ENCODE peak calls at places on chromosomes 16 and 17, in five cellular contexts. One of them, this sample, is unnamed.

GRCh38 chr17:45951941-45952340 is 47.1 kb upstream of the STH start:
- DNase-seq in CD4-positive, alpha-beta T cell: no peak
- DNase-seq in fibroblast of lung: no peak
- DNase-seq in RWPE2: no peak
- DNase-seq in MCF 10A: no peak
- DNase-seq in this sample: no peak

GRCh38 chr17:82838386-82839063 is 1.3 kb downstream of the ZNF750 start:
- DNase-seq in MCF 10A: peak
- DNase-seq in fibroblast of lung: no peak
- DNase-seq in CD4-positive, alpha-beta T cell: no peak
- DNase-seq in RWPE2: peak
- DNase-seq in this sample: peak

GRCh38 chr16:74774223-74775139 is at the start of gene FA2H:
- DNase-seq in RWPE2: peak
- DNase-seq in CD4-positive, alpha-beta T cell: peak
- DNase-seq in fibroblast of lung: peak
- DNase-seq in MCF 10A: peak
- DNase-seq in this sample: peak

GRCh38 chr17:46814446-46814845 is 4.0 kb downstream of the WNT3 start:
- DNase-seq in RWPE2: no peak
- DNase-seq in fibroblast of lung: no peak
- DNase-seq in MCF 10A: no peak
- DNase-seq in CD4-positive, alpha-beta T cell: no peak
- DNase-seq in this sample: no peak

GRCh38 chr16:11233727-11234376 is 22.2 kb downstream of the SOCS1 start:
- DNase-seq in RWPE2: no peak
- DNase-seq in MCF 10A: no peak
- DNase-seq in fibroblast of lung: no peak
- DNase-seq in CD4-positive, alpha-beta T cell: peak
- DNase-seq in this sample: no peak

GRCh38 chr17:7313890-7314718 is 1.1 kb downstream of the GPS2 start:
- DNase-seq in RWPE2: no peak
- DNase-seq in CD4-positive, alpha-beta T cell: no peak
- DNase-seq in fibroblast of lung: no peak
- DNase-seq in MCF 10A: no peak
- DNase-seq in this sample: peak

GRCh38 chr17:65074778-65075250 is 18.3 kb upstream of the GNA13 start:
- DNase-seq in RWPE2: peak
- DNase-seq in CD4-positive, alpha-beta T cell: no peak
- DNase-seq in MCF 10A: no peak
- DNase-seq in fibroblast of lung: no peak
- DNase-seq in this sample: peak

GRCh38 chr17:47287639-47288038 is 34.0 kb downstream of the ITGB3 start:
- DNase-seq in fibroblast of lung: no peak
- DNase-seq in MCF 10A: no peak
- DNase-seq in CD4-positive, alpha-beta T cell: no peak
- DNase-seq in RWPE2: no peak
- DNase-seq in this sample: no peak

GRCh38 chr16:67482260-67482924 is 955 bp downstream of the AGRP start:
- DNase-seq in MCF 10A: no peak
- DNase-seq in fibroblast of lung: no peak
- DNase-seq in RWPE2: no peak
- DNase-seq in CD4-positive, alpha-beta T cell: no peak
- DNase-seq in this sample: no peak

GRCh38 chr16:49799172-49799571 is 56.7 kb downstream of the ZNF423 start:
- DNase-seq in MCF 10A: no peak
- DNase-seq in CD4-positive, alpha-beta T cell: no peak
- DNase-seq in RWPE2: no peak
- DNase-seq in fibroblast of lung: peak
- DNase-seq in this sample: no peak

GRCh38 chr17:62119373-62119772 is 54.3 kb upstream of the MED13 start:
- DNase-seq in RWPE2: no peak
- DNase-seq in fibroblast of lung: no peak
- DNase-seq in MCF 10A: no peak
- DNase-seq in CD4-positive, alpha-beta T cell: no peak
- DNase-seq in this sample: no peak

GRCh38 chr16:49590166-49590871 is 216.7 kb downstream of the C16orf78 start:
- DNase-seq in fibroblast of lung: no peak
- DNase-seq in CD4-positive, alpha-beta T cell: no peak
- DNase-seq in MCF 10A: no peak
- DNase-seq in RWPE2: peak
- DNase-seq in this sample: no peak

GRCh38 chr17:27544350-27545131 is 86.4 kb upstream of the LGALS9 start:
- DNase-seq in CD4-positive, alpha-beta T cell: no peak
- DNase-seq in RWPE2: no peak
- DNase-seq in fibroblast of lung: peak
- DNase-seq in MCF 10A: peak
- DNase-seq in this sample: no peak

GRCh38 chr16:55433030-55433429 is 46.0 kb upstream of the MMP2 start:
- DNase-seq in RWPE2: no peak
- DNase-seq in fibroblast of lung: no peak
- DNase-seq in CD4-positive, alpha-beta T cell: no peak
- DNase-seq in MCF 10A: no peak
- DNase-seq in this sample: no peak

GRCh38 chr17:29046440-29046839 is 3.5 kb downstream of the PIPOX start:
- DNase-seq in fibroblast of lung: no peak
- DNase-seq in MCF 10A: no peak
- DNase-seq in RWPE2: no peak
- DNase-seq in CD4-positive, alpha-beta T cell: no peak
- DNase-seq in this sample: no peak
- TF ChIP-seq CTCF in fibroblast of lung: no peak
- TF ChIP-seq CTCF in MCF 10A: no peak
- TF ChIP-seq CTCF in RWPE2: no peak
- TF ChIP-seq CTCF in CD4-positive, alpha-beta T cell: no peak
- TF ChIP-seq CTCF in this sample: no peak

GRCh38 chr17:50117202-50118040 is 12.5 kb downstream of the SAMD14 start:
- DNase-seq in CD4-positive, alpha-beta T cell: peak
- DNase-seq in fibroblast of lung: peak
- DNase-seq in MCF 10A: no peak
- DNase-seq in RWPE2: no peak
- DNase-seq in this sample: peak
- TF ChIP-seq CTCF in CD4-positive, alpha-beta T cell: peak
- TF ChIP-seq CTCF in fibroblast of lung: peak
- TF ChIP-seq CTCF in MCF 10A: peak
- TF ChIP-seq CTCF in RWPE2: peak
- TF ChIP-seq CTCF in this sample: peak

GRCh38 chr17:39027037-39027436 is 59.8 kb upstream of the FBXO47 start:
- DNase-seq in MCF 10A: peak
- DNase-seq in CD4-positive, alpha-beta T cell: peak
- DNase-seq in RWPE2: no peak
- DNase-seq in fibroblast of lung: peak
- DNase-seq in this sample: peak
- TF ChIP-seq CTCF in MCF 10A: no peak
- TF ChIP-seq CTCF in CD4-positive, alpha-beta T cell: no peak
- TF ChIP-seq CTCF in RWPE2: no peak
- TF ChIP-seq CTCF in fibroblast of lung: no peak
- TF ChIP-seq CTCF in this sample: no peak

GRCh38 chr17:14781123-14781522 is 480.2 kb downstream of the HS3ST3B1 start:
- DNase-seq in CD4-positive, alpha-beta T cell: no peak
- DNase-seq in fibroblast of lung: no peak
- DNase-seq in MCF 10A: no peak
- DNase-seq in RWPE2: no peak
- DNase-seq in this sample: no peak

GRCh38 chr17:14780116-14780515 is 479.2 kb downstream of the HS3ST3B1 start:
- DNase-seq in fibroblast of lung: no peak
- DNase-seq in RWPE2: no peak
- DNase-seq in CD4-positive, alpha-beta T cell: no peak
- DNase-seq in MCF 10A: no peak
- DNase-seq in this sample: no peak

GRCh38 chr17:14779236-14779635 is 478.4 kb downstream of the HS3ST3B1 start:
- DNase-seq in CD4-positive, alpha-beta T cell: no peak
- DNase-seq in RWPE2: no peak
- DNase-seq in fibroblast of lung: no peak
- DNase-seq in MCF 10A: no peak
- DNase-seq in this sample: no peak

GRCh38 chr17:14790518-14790917 is 474.6 kb downstream of the PMP22 start:
- DNase-seq in RWPE2: no peak
- DNase-seq in MCF 10A: no peak
- DNase-seq in CD4-positive, alpha-beta T cell: no peak
- DNase-seq in fibroblast of lung: no peak
- DNase-seq in this sample: no peak

DNA sequence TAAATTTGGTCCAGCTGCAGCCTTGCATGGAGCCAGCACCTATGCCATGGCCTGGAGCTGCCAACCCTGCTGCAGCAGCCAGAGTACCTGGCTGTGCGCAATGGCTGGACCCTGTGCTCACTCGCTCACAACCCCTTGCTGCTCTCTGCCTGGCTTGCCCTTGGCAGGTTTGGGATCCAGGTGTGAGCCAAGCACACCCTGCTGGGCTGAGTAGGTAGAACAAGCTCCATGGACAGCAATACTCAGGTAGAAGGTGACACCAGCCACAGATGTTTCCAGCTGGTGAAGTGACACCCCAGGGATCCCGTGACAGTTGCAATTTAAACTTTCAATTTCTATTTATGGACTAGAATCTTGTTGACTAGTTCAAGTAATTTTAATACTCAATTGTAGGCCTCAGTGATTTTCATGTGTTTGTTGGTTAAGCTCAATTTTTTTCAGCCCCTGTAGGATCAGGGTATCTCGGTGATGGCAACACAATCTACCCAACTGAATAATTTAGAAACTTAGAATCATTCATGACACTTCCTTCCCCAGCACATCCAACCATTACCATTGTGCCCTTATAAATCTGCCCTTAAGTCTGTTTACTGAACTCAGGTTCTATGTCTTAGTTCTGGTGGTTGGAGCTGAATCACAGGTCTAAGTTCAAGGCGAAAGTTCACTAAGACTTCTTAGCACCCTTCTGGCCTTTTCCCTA is 480.0 kb downstream of the PMP22 start:
- DNase-seq in RWPE2: no peak
- DNase-seq in CD4-positive, alpha-beta T cell: peak
- DNase-seq in MCF 10A: peak
- DNase-seq in fibroblast of lung: no peak
- DNase-seq in this sample: no peak
- TF ChIP-seq CTCF in RWPE2: peak
- TF ChIP-seq CTCF in CD4-positive, alpha-beta T cell: peak
- TF ChIP-seq CTCF in MCF 10A: peak
- TF ChIP-seq CTCF in fibroblast of lung: no peak
- TF ChIP-seq CTCF in this sample: no peak

DNA sequence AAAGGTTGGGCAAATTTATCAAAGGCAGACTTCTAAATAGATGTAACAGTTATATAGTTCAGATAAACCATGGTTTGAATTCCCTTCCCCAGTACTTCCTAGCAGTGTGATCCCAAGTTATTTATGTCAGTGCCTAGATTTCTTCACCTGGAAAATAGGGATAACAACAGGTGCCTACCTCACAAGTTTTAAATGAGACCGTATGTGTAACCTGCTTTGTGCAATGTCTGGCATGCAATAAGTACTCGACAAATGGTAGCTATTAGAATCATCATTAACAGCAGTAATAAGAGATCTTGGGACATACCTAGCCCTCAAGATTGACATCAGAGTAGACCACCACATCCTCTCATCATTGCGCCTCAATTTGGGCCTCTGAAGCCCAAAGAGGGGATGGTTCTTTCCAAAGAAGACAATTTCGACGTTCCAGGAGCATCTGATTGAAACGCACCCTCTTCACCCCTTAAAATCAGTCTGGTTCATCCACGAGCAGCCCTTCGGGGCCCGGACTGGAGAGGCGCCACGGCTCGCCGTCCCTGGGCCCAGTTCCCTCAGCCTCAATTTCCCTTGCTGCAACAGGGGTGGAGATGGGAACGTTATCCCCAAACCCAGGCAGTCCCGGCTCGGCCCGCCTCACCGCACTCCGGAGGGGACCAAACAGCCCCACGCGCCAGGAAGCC is 541 bp downstream of the ACACA start:
- DNase-seq in CD4-positive, alpha-beta T cell: no peak
- DNase-seq in RWPE2: no peak
- DNase-seq in fibroblast of lung: peak
- DNase-seq in MCF 10A: peak
- DNase-seq in this sample: no peak
- TF ChIP-seq CTCF in CD4-positive, alpha-beta T cell: no peak
- TF ChIP-seq CTCF in RWPE2: no peak
- TF ChIP-seq CTCF in fibroblast of lung: no peak
- TF ChIP-seq CTCF in MCF 10A: no peak
- TF ChIP-seq CTCF in this sample: no peak

GRCh38 chr16:75580-76501 is 2.2 kb upstream of the MPG start:
- DNase-seq in RWPE2: no peak
- DNase-seq in CD4-positive, alpha-beta T cell: no peak
- DNase-seq in MCF 10A: peak
- DNase-seq in fibroblast of lung: peak
- DNase-seq in this sample: peak

GRCh38 chr16:76535-77272 is 1.3 kb upstream of the MPG start:
- DNase-seq in MCF 10A: peak
- DNase-seq in fibroblast of lung: peak
- DNase-seq in CD4-positive, alpha-beta T cell: no peak
- DNase-seq in RWPE2: no peak
- DNase-seq in this sample: peak

GRCh38 chr16:78444-79145 is 570 bp downstream of the MPG start:
- DNase-seq in fibroblast of lung: peak
- DNase-seq in MCF 10A: peak
- DNase-seq in RWPE2: no peak
- DNase-seq in CD4-positive, alpha-beta T cell: no peak
- DNase-seq in this sample: no peak

GRCh38 chr16:77807-78443 is at the start of gene MPG:
- DNase-seq in fibroblast of lung: peak
- DNase-seq in RWPE2: no peak
- DNase-seq in MCF 10A: peak
- DNase-seq in CD4-positive, alpha-beta T cell: peak
- DNase-seq in this sample: peak

GRCh38 chr16:77273-77806 is 685 bp upstream of the MPG start:
- DNase-seq in CD4-positive, alpha-beta T cell: no peak
- DNase-seq in MCF 10A: peak
- DNase-seq in fibroblast of lung: peak
- DNase-seq in RWPE2: no peak
- DNase-seq in this sample: peak
- TF ChIP-seq CTCF in CD4-positive, alpha-beta T cell: no peak
- TF ChIP-seq CTCF in MCF 10A: no peak
- TF ChIP-seq CTCF in fibroblast of lung: no peak
- TF ChIP-seq CTCF in RWPE2: no peak
- TF ChIP-seq CTCF in this sample: no peak